ENCODE peak calls at places on chromosomes 1 and 21, in five cellular contexts. P is activated naive CD4-positive, alpha-beta T cell; O is neural crest cell; K is AG09319; V is activated effector memory CD4-positive, alpha-beta T cell treated with Interleukin-2 at 50 U/mL for 16 hours. E is an unnamed sample.

GRCh38 chr21:32702702-32703101 is 25.1 kb downstream of the SYNJ1 start:
- DNase-seq in K (no peak), V (no peak), O (no peak), P (no peak), E (no peak)

GRCh38 chr1:1203561-1204424 is 2.6 kb downstream of the TNFRSF18 start:
- DNase-seq in V (no peak), O (no peak), P (no peak), K (no peak), E (no peak)

GRCh38 chr21:35861656-35862055 is 198.7 kb downstream of the SETD4 start:
- DNase-seq in P (no peak), V (no peak), K (no peak), O (no peak), E (no peak)

GRCh38 chr1:226292874-226293552 is 16.0 kb downstream of the LIN9 start:
- DNase-seq in K (no peak), V (no peak), P (no peak), O (no peak), E (no peak)

GRCh38 chr1:54053745-54054437 is 483 bp downstream of the TCEANC2 start:
- DNase-seq in K (no peak), V (no peak), O (no peak), P (no peak), E (peak)

GRCh38 chr21:31874817-31875216 is 2.0 kb downstream of the HUNK start:
- DNase-seq in P (no peak), V (no peak), K (no peak), O (no peak), E (no peak)

GRCh38 chr1:25813734-25814471 is 5.9 kb upstream of the MTFR1L start:
- DNase-seq in K (no peak), V (no peak), O (no peak), P (no peak), E (no peak)

GRCh38 chr1:184910596-184910995 is 63.7 kb downstream of the NIBAN1 start:
- DNase-seq in V (no peak), O (no peak), P (no peak), K (peak), E (peak)

GRCh38 chr1:180566495-180566894 is 7.7 kb downstream of the OVAAL start:
- DNase-seq in K (no peak), O (no peak), V (no peak), P (no peak), E (peak)

GRCh38 chr1:15799928-15800835 is 7.3 kb downstream of the UQCRHL start:
- DNase-seq in P (no peak), V (no peak), O (no peak), K (no peak), E (peak)

GRCh38 chr1:2030076-2030870 is 11.1 kb downstream of the GABRD start:
- DNase-seq in V (no peak), K (no peak), O (no peak), P (no peak), E (no peak)

GRCh38 chr1:92081031-92081430 is 886 bp downstream of the BTBD8 start:
- DNase-seq in P (no peak), O (no peak), V (no peak), K (no peak), E (no peak)

GRCh38 chr1:209416009-209416408 is 167.5 kb upstream of the CAMK1G start:
- DNase-seq in K (no peak), O (no peak), P (no peak), V (no peak), E (peak)

GRCh38 chr1:7752512-7753417 is 18.3 kb upstream of the VAMP3 start:
- DNase-seq in O (peak), V (no peak), K (peak), P (no peak), E (peak)

GRCh38 chr1:117634631-117635030 is 28.8 kb downstream of the TENT5C start:
- DNase-seq in O (no peak), K (no peak), V (no peak), P (no peak), E (no peak)

GRCh38 chr21:10425856-10426255 is 95.5 kb upstream of the TPTE start:
- DNase-seq in V (no peak), K (no peak), O (no peak), P (no peak), E (no peak)

GRCh38 chr1:39509360-39510009 is 18.0 kb downstream of the BMP8A start:
- DNase-seq in P (no peak), V (peak), K (no peak), O (no peak), E (no peak)

GRCh38 chr1:116722016-116722838 is 32.0 kb upstream of the CD2 start:
- DNase-seq in V (no peak), K (no peak), O (no peak), P (no peak), E (peak)

GRCh38 chr1:201334325-201335173 is 42.9 kb downstream of the TNNT2 start:
- DNase-seq in P (no peak), V (no peak), K (no peak), O (no peak), E (no peak)

GRCh38 chr1:206608108-206608698 is 4.1 kb downstream of the EIF2D start:
- DNase-seq in V (peak), P (peak), K (no peak), O (peak), E (peak)

GRCh38 chr1:915295-916172 is 8.2 kb upstream of the SAMD11 start:
- DNase-seq in V (no peak), K (no peak), O (no peak), P (no peak), E (no peak)

GRCh38 chr1:192974701-192975100 is 84.5 kb downstream of the UCHL5 start:
- DNase-seq in V (no peak), O (no peak), P (no peak), K (peak), E (peak)

GRCh38 chr1:15100369-15101111 is 53.0 kb upstream of the TMEM51 start:
- DNase-seq in P (peak), O (peak), V (peak), K (no peak), E (peak)

GRCh38 chr1:204255225-204255624 is 41.4 kb upstream of the GOLT1A start:
- DNase-seq in P (no peak), K (no peak), O (peak), V (no peak), E (peak)

GRCh38 chr1:11701551-11701961 is 10.0 kb downstream of the DRAXIN start:
- DNase-seq in O (no peak), V (no peak), P (no peak), K (no peak), E (no peak)

E was measured in renal cortical epithelial cell.